ENCODE peak calls at places on chromosomes 7 and 10, in seven cellular contexts. E is skeletal muscle cell; V is neural crest cell; G is HCT116; Q is Peyer's patch; M is AG04450; Z is effector CD4-positive, alpha-beta T cell. B is an unnamed sample.

GRCh38 chr7:21671859-21672258 is 129.0 kb downstream of the DNAH11 start:
- DNase-seq in M (no peak), V (no peak), Z (no peak), Q (no peak), E (no peak), G (no peak), B (no peak)

GRCh38 chr7:38506756-38507155 is 124.4 kb downstream of the AMPH start:
- DNase-seq in M (no peak), V (no peak), Q (no peak), Z (no peak), E (peak; percentile 9), G (no peak), B (no peak)

GRCh38 chr7:40747856-40748255 is 613.1 kb downstream of the SUGCT start:
- DNase-seq in E (no peak), M (no peak), Q (no peak), Z (no peak), G (no peak), V (no peak), B (no peak)

GRCh38 chr10:126518186-126519080 is 130.2 kb upstream of the ADAM12 start:
- DNase-seq in Z (no peak), Q (no peak), V (no peak), G (no peak), E (no peak), M (no peak), B (no peak)

GRCh38 chr7:155360495-155361362 is 63.1 kb downstream of the INSIG1 start:
- DNase-seq in Q (no peak), M (no peak), E (no peak), V (no peak), Z (no peak), G (no peak), B (no peak)

GRCh38 chr10:51895209-51895608 is 195.8 kb upstream of the CSTF2T start:
- DNase-seq in Q (peak; percentile 47), G (no peak), E (peak; percentile 76), M (peak; percentile 6), V (no peak), Z (no peak), B (no peak)

GRCh38 chr10:119852822-119853221 is 19.8 kb downstream of the MCMBP start:
- DNase-seq in Z (no peak), M (no peak), E (no peak), V (no peak), G (no peak), Q (no peak), B (no peak)

GRCh38 chr7:52211930-52212329 is 823.5 kb upstream of the POM121L12 start:
- DNase-seq in E (no peak), V (no peak), Q (no peak), M (no peak), Z (no peak), G (no peak), B (no peak)